ENCODE peak calls at places on chromosomes 3 and 15, in six cellular contexts. One of them, this sample, is unnamed.

GRCh38 chr3:48747703-48748102 is 30.7 kb upstream of the IP6K2 start:
- DNase-seq in T-cell: no peak
- DNase-seq in NCI-H69: peak
- DNase-seq in GM12865: no peak
- DNase-seq in glutamatergic neuron: no peak
- DNase-seq in HTR-8/SVneo: no peak
- DNase-seq in this sample: no peak

GRCh38 chr3:32177702-32178198 is 60.7 kb upstream of the CMTM8 start:
- DNase-seq in NCI-H69: peak
- DNase-seq in glutamatergic neuron: peak
- DNase-seq in GM12865: peak
- DNase-seq in T-cell: peak
- DNase-seq in HTR-8/SVneo: peak
- DNase-seq in this sample: no peak

GRCh38 chr3:23713641-23714040 is 92.1 kb upstream of the UBE2E1 start:
- DNase-seq in NCI-H69: no peak
- DNase-seq in HTR-8/SVneo: no peak
- DNase-seq in T-cell: no peak
- DNase-seq in glutamatergic neuron: no peak
- DNase-seq in GM12865: no peak
- DNase-seq in this sample: no peak

GRCh38 chr3:32460031-32460749 is 42.5 kb downstream of the CMTM6 start:
- DNase-seq in T-cell: peak
- DNase-seq in NCI-H69: peak
- DNase-seq in glutamatergic neuron: peak
- DNase-seq in GM12865: peak
- DNase-seq in HTR-8/SVneo: no peak
- DNase-seq in this sample: peak

GRCh38 chr15:29917600-29918597 is 95.6 kb upstream of the TJP1 start:
- DNase-seq in HTR-8/SVneo: no peak
- DNase-seq in NCI-H69: no peak
- DNase-seq in GM12865: no peak
- DNase-seq in T-cell: no peak
- DNase-seq in glutamatergic neuron: no peak
- DNase-seq in this sample: no peak

GRCh38 chr15:69328739-69329138 is 30.0 kb downstream of the PAQR5 start:
- DNase-seq in T-cell: no peak
- DNase-seq in glutamatergic neuron: no peak
- DNase-seq in NCI-H69: no peak
- DNase-seq in GM12865: no peak
- DNase-seq in HTR-8/SVneo: no peak
- DNase-seq in this sample: no peak

GRCh38 chr15:66078196-66078928 is 175.2 kb downstream of the MEGF11 start:
- DNase-seq in NCI-H69: peak
- DNase-seq in GM12865: peak
- DNase-seq in HTR-8/SVneo: no peak
- DNase-seq in glutamatergic neuron: no peak
- DNase-seq in T-cell: no peak
- DNase-seq in this sample: no peak

GRCh38 chr3:196341142-196341541 is 3.0 kb upstream of the TM4SF19 start:
- DNase-seq in T-cell: no peak
- DNase-seq in NCI-H69: no peak
- DNase-seq in HTR-8/SVneo: no peak
- DNase-seq in GM12865: no peak
- DNase-seq in glutamatergic neuron: no peak
- DNase-seq in this sample: no peak

GRCh38 chr15:70083946-70084345 is 13.8 kb downstream of the TLE3 start:
- DNase-seq in glutamatergic neuron: no peak
- DNase-seq in GM12865: peak
- DNase-seq in HTR-8/SVneo: no peak
- DNase-seq in T-cell: no peak
- DNase-seq in NCI-H69: no peak
- DNase-seq in this sample: no peak

GRCh38 chr15:64016257-64016656 is 30.0 kb downstream of the DAPK2 start:
- DNase-seq in GM12865: no peak
- DNase-seq in glutamatergic neuron: no peak
- DNase-seq in NCI-H69: no peak
- DNase-seq in T-cell: no peak
- DNase-seq in HTR-8/SVneo: no peak
- DNase-seq in this sample: no peak

GRCh38 chr3:141106842-141107241 is 55.7 kb downstream of the SPSB4 start:
- DNase-seq in HTR-8/SVneo: no peak
- DNase-seq in T-cell: no peak
- DNase-seq in glutamatergic neuron: no peak
- DNase-seq in GM12865: no peak
- DNase-seq in NCI-H69: no peak
- DNase-seq in this sample: peak

GRCh38 chr3:69016102-69016501 is 2.6 kb upstream of the EOGT start:
- DNase-seq in T-cell: no peak
- DNase-seq in HTR-8/SVneo: no peak
- DNase-seq in GM12865: no peak
- DNase-seq in NCI-H69: no peak
- DNase-seq in glutamatergic neuron: no peak
- DNase-seq in this sample: no peak

GRCh38 chr3:101255441-101255840 is 64.9 kb downstream of the IMPG2 start:
- DNase-seq in GM12865: no peak
- DNase-seq in HTR-8/SVneo: no peak
- DNase-seq in NCI-H69: no peak
- DNase-seq in T-cell: no peak
- DNase-seq in glutamatergic neuron: no peak
- DNase-seq in this sample: no peak

GRCh38 chr3:11007534-11007933 is 15.0 kb downstream of the SLC6A1 start:
- DNase-seq in GM12865: no peak
- DNase-seq in glutamatergic neuron: no peak
- DNase-seq in HTR-8/SVneo: no peak
- DNase-seq in T-cell: no peak
- DNase-seq in NCI-H69: no peak
- DNase-seq in this sample: no peak

GRCh38 chr3:126102011-126102410 is 18.1 kb upstream of the SLC41A3 start:
- DNase-seq in glutamatergic neuron: no peak
- DNase-seq in GM12865: no peak
- DNase-seq in HTR-8/SVneo: no peak
- DNase-seq in NCI-H69: no peak
- DNase-seq in T-cell: no peak
- DNase-seq in this sample: no peak

GRCh38 chr3:100777271-100777670 is 68.0 kb downstream of the TFG start:
- DNase-seq in HTR-8/SVneo: no peak
- DNase-seq in NCI-H69: no peak
- DNase-seq in glutamatergic neuron: no peak
- DNase-seq in GM12865: no peak
- DNase-seq in T-cell: no peak
- DNase-seq in this sample: no peak

This sample was measured in CD4-positive, alpha-beta T cell.